ENCODE peak calls at places on chromosomes 1 and 21, in ten cellular contexts. V is frontal cortex; N is fibroblast of the aortic adventitia; J is hepatocyte; Y is stimulated activated CD8-positive, alpha-beta memory T cell treated with anti-CD3 and anti-CD28 coated beads, Interleukin-15, amount 100 ng/mL, for 24 hours; H is kidney tubule cell; W is NCI-H2029 treated with DMSO at 0.1 percent for 48 hours; S is activated T-cell treated with anti-CD3 and anti-CD28 coated beads, Interleukin-2, amount 50 U/mL, for 1 hour; L is T-helper 9 cell; C is fibroblast of pulmonary artery. U is an unnamed sample.
A peak's percentile ranks its signal among the peaks of the same experiment; 100 is the strongest.

GRCh38 chr21:35222541-35222941 is 173.4 kb upstream of the RUNX1 start:
- DNase-seq in J (no peak), S (no peak), H (no peak), Y (no peak), N (no peak), V (no peak), C (no peak), L (no peak), W (no peak), U (no peak)

GRCh38 chr1:10774615-10775310 is 21.7 kb downstream of the CASZ1 start:
- DNase-seq in H (no peak), S (no peak), C (no peak), Y (no peak), N (no peak), W (no peak), J (no peak), L (no peak), V (no peak), U (no peak)

GRCh38 chr1:241138248-241138647 is 218.8 kb downstream of the RGS7 start:
- DNase-seq in Y (no peak), N (no peak), C (no peak), V (no peak), H (no peak), S (no peak), J (no peak), L (no peak), W (no peak), U (no peak)

GRCh38 chr1:208237241-208237640 is 6.9 kb downstream of the PLXNA2 start:
- DNase-seq in V (no peak), H (no peak), C (peak; percentile 65), Y (no peak), L (no peak), J (no peak), N (no peak), W (no peak), S (no peak), U (no peak)

GRCh38 chr1:61050541-61051454 is 31.6 kb upstream of the NFIA start:
- DNase-seq in J (peak; percentile 54), Y (no peak), W (peak; percentile 38), S (no peak), H (peak; percentile 42), C (peak; percentile 21), V (peak; percentile 75), N (peak; percentile 28), L (peak; percentile 19), U (peak; percentile 47)

GRCh38 chr1:164644774-164645634 is 86.0 kb downstream of the PBX1 start:
- DNase-seq in S (no peak), J (no peak), C (peak; percentile 78), H (no peak), W (no peak), Y (no peak), L (no peak), V (no peak), N (peak; percentile 83), U (no peak)

GRCh38 chr1:114227059-114227458 is 73.4 kb upstream of the SYT6 start:
- DNase-seq in N (no peak), V (no peak), C (no peak), W (no peak), L (no peak), H (no peak), S (no peak), J (no peak), Y (no peak), U (no peak)

GRCh38 chr1:216111842-216112241 is 311.4 kb downstream of the USH2A start:
- DNase-seq in W (no peak), Y (no peak), N (peak; percentile 0), S (no peak), J (no peak), V (no peak), L (no peak), H (no peak), C (peak; percentile 0), U (no peak)

GRCh38 chr1:218991089-218991488 is 182.6 kb upstream of the LYPLAL1 start:
- DNase-seq in L (no peak), H (no peak), N (no peak), W (no peak), S (no peak), C (no peak), J (no peak), V (no peak), Y (no peak), U (no peak)

GRCh38 chr1:236952279-236953003 is 51.8 kb downstream of the MT1HL1 start:
- DNase-seq in H (no peak), Y (no peak), W (no peak), S (no peak), L (no peak), C (no peak), V (no peak), N (no peak), J (no peak), U (no peak)

GRCh38 chr1:166272155-166272554 is 105.4 kb upstream of the FAM78B start:
- DNase-seq in L (no peak), S (no peak), C (no peak), J (no peak), V (no peak), N (no peak), H (no peak), Y (no peak), W (no peak), U (no peak)

GRCh38 chr1:179127163-179127895 is 45.5 kb downstream of the TOR3A start:
- DNase-seq in L (no peak), J (no peak), Y (no peak), W (no peak), H (peak; percentile 59), C (peak; percentile 58), V (no peak), N (peak; percentile 68), S (no peak), U (no peak)

GRCh38 chr1:1083181-1084027 is 9.3 kb upstream of the RNF223 start:
- DNase-seq in C (no peak), H (no peak), L (no peak), N (no peak), Y (no peak), V (no peak), S (peak; percentile 15), J (no peak), W (no peak), U (no peak)

GRCh38 chr1:187987236-187987776 is 1158.6 kb downstream of the PLA2G4A start:
- DNase-seq in L (no peak), H (peak; percentile 1), W (no peak), Y (no peak), J (no peak), V (no peak), N (no peak), S (no peak), C (no peak), U (no peak)

GRCh38 chr1:244011796-244012195 is 39.3 kb upstream of the ZBTB18 start:
- DNase-seq in W (no peak), H (no peak), S (no peak), N (no peak), V (no peak), J (no peak), Y (no peak), C (peak; percentile 6), L (no peak), U (no peak)

GRCh38 chr21:30186242-30186641 is 19.6 kb upstream of the CLDN17 start:
- DNase-seq in H (no peak), Y (no peak), J (no peak), S (no peak), V (no peak), W (no peak), C (no peak), L (no peak), N (no peak), U (no peak)

GRCh38 chr1:43525995-43526394 is 4.7 kb upstream of the PTPRF start:
- DNase-seq in W (no peak), Y (no peak), J (no peak), C (peak; percentile 68), L (no peak), N (peak; percentile 73), S (no peak), H (peak; percentile 69), V (no peak), U (no peak)

GRCh38 chr1:101366513-101367215 is 129.8 kb downstream of the S1PR1 start:
- DNase-seq in Y (no peak), V (no peak), H (peak; percentile 75), L (no peak), W (no peak), C (peak; percentile 52), J (no peak), N (peak; percentile 42), S (no peak), U (no peak)

GRCh38 chr1:17281775-17282181 is 26.2 kb upstream of the PADI4 start:
- DNase-seq in L (no peak), C (no peak), H (no peak), J (no peak), W (no peak), S (no peak), Y (no peak), N (no peak), V (no peak), U (no peak)

GRCh38 chr1:30900486-30900885 is 8.1 kb downstream of the SDC3 start:
- DNase-seq in H (no peak), N (no peak), V (no peak), Y (no peak), J (no peak), L (no peak), C (no peak), S (no peak), W (no peak), U (no peak)

GRCh38 chr1:32276328-32276727 is 15.6 kb upstream of the HDAC1 start:
- DNase-seq in V (no peak), L (no peak), Y (no peak), W (no peak), J (no peak), S (no peak), C (no peak), H (no peak), N (no peak), U (no peak)

GRCh38 chr1:46179138-46180081 is 3.1 kb upstream of the P3R3URF start:
- DNase-seq in H (peak; percentile 91), C (peak; percentile 89), Y (no peak), L (peak; percentile 57), N (peak; percentile 90), S (peak; percentile 62), V (peak; percentile 78), W (peak; percentile 99), J (peak; percentile 94), U (peak; percentile 81)

GRCh38 chr21:35587841-35588390 is 472.4 kb downstream of the SETD4 start:
- DNase-seq in H (no peak), L (no peak), Y (no peak), N (no peak), V (no peak), C (no peak), J (no peak), S (no peak), W (no peak), U (no peak)

GRCh38 chr1:47656719-47657685 is 219.2 kb downstream of the FOXD2 start:
- DNase-seq in S (no peak), L (no peak), J (peak; percentile 17), V (no peak), Y (no peak), H (no peak), C (peak; percentile 46), N (peak; percentile 52), W (no peak), U (no peak)

GRCh38 chr1:33460947-33461629 is 11.4 kb upstream of the ZSCAN20 start:
- DNase-seq in V (no peak), L (no peak), Y (no peak), J (no peak), S (no peak), H (no peak), C (no peak), N (no peak), W (no peak), U (no peak)

GRCh38 chr1:179187708-179188471 is 41.6 kb downstream of the ABL2 start:
- DNase-seq in Y (no peak), W (no peak), L (no peak), V (no peak), C (no peak), J (no peak), N (no peak), S (no peak), H (no peak), U (no peak)

GRCh38 chr1:39671793-39672550 is at the start of gene NT5C1A:
- DNase-seq in L (no peak), W (no peak), H (no peak), J (peak; percentile 49), V (peak; percentile 58), Y (no peak), S (peak; percentile 41), N (no peak), C (no peak), U (no peak)

GRCh38 chr1:27009601-27010197 is 3.0 kb downstream of the TENT5B start:
- DNase-seq in Y (no peak), J (peak; percentile 52), C (no peak), S (no peak), H (peak; percentile 70), N (no peak), V (no peak), L (no peak), W (no peak), U (no peak)

U was measured in mesothelial cell of epicardium.